ENCODE peak calls at places on chromosomes 6 and 20, in nine cellular contexts. One of them, this sample, is unnamed. For H3K27me3 and H3K4me1, the result is how much of the 10 kb centered on the place peaks cover.

GRCh38 chr20:10113746-10114145 is 79.0 kb downstream of the ANKEF1 start:
- DNase-seq in psoas muscle: no peak
- DNase-seq in SJSA1: no peak
- DNase-seq in fibroblast of lung: no peak
- DNase-seq in astrocyte: peak
- DNase-seq in uterus: no peak
- DNase-seq in CD4-positive, CD25-positive, alpha-beta regulatory T cell: no peak
- DNase-seq in neuronal stem cell: no peak
- DNase-seq in heart right ventricle: no peak
- DNase-seq in this sample: no peak

GRCh38 chr20:44089987-44090674 is 96.9 kb downstream of the JPH2 start:
- DNase-seq in psoas muscle: no peak
- DNase-seq in SJSA1: no peak
- DNase-seq in fibroblast of lung: peak
- DNase-seq in astrocyte: peak
- DNase-seq in uterus: no peak
- DNase-seq in CD4-positive, CD25-positive, alpha-beta regulatory T cell: peak
- DNase-seq in neuronal stem cell: no peak
- DNase-seq in heart right ventricle: no peak
- DNase-seq in this sample: no peak

GRCh38 chr6:80287112-80287511 is 180.6 kb downstream of the BCKDHB start:
- DNase-seq in psoas muscle: no peak
- DNase-seq in SJSA1: no peak
- DNase-seq in fibroblast of lung: no peak
- DNase-seq in astrocyte: no peak
- DNase-seq in uterus: no peak
- DNase-seq in CD4-positive, CD25-positive, alpha-beta regulatory T cell: no peak
- DNase-seq in neuronal stem cell: no peak
- DNase-seq in heart right ventricle: no peak
- DNase-seq in this sample: no peak

GRCh38 chr6:51477912-51478311 is 609.5 kb downstream of the PKHD1 start:
- DNase-seq in psoas muscle: no peak
- DNase-seq in SJSA1: no peak
- DNase-seq in fibroblast of lung: no peak
- DNase-seq in astrocyte: no peak
- DNase-seq in uterus: no peak
- DNase-seq in CD4-positive, CD25-positive, alpha-beta regulatory T cell: no peak
- DNase-seq in neuronal stem cell: peak
- DNase-seq in heart right ventricle: no peak
- DNase-seq in this sample: no peak

GRCh38 chr6:143744593-143745151 is 66.9 kb downstream of the PHACTR2 start:
- DNase-seq in psoas muscle: no peak
- DNase-seq in SJSA1: no peak
- DNase-seq in fibroblast of lung: peak
- DNase-seq in astrocyte: peak
- DNase-seq in uterus: no peak
- DNase-seq in CD4-positive, CD25-positive, alpha-beta regulatory T cell: no peak
- DNase-seq in neuronal stem cell: no peak
- DNase-seq in heart right ventricle: no peak
- DNase-seq in this sample: no peak

GRCh38 chr6:39808934-39809333 is 16.8 kb downstream of the DAAM2 start:
- DNase-seq in psoas muscle: no peak
- DNase-seq in SJSA1: no peak
- DNase-seq in fibroblast of lung: no peak
- DNase-seq in astrocyte: peak
- DNase-seq in uterus: no peak
- DNase-seq in CD4-positive, CD25-positive, alpha-beta regulatory T cell: no peak
- DNase-seq in neuronal stem cell: no peak
- DNase-seq in heart right ventricle: no peak
- DNase-seq in this sample: no peak

GRCh38 chr20:40749985-40750506 is 61.0 kb upstream of the MAFB start:
- DNase-seq in psoas muscle: no peak
- DNase-seq in SJSA1: no peak
- DNase-seq in fibroblast of lung: no peak
- DNase-seq in astrocyte: no peak
- DNase-seq in uterus: no peak
- DNase-seq in CD4-positive, CD25-positive, alpha-beta regulatory T cell: no peak
- DNase-seq in neuronal stem cell: no peak
- DNase-seq in heart right ventricle: no peak
- DNase-seq in this sample: no peak

GRCh38 chr6:111764238-111765182 is 108.7 kb downstream of the FYN start:
- DNase-seq in psoas muscle: no peak
- DNase-seq in SJSA1: no peak
- DNase-seq in fibroblast of lung: no peak
- DNase-seq in astrocyte: peak
- DNase-seq in uterus: no peak
- DNase-seq in CD4-positive, CD25-positive, alpha-beta regulatory T cell: peak
- DNase-seq in neuronal stem cell: no peak
- DNase-seq in heart right ventricle: no peak
- DNase-seq in this sample: no peak

GRCh38 chr6:23073851-23074250 is 504.5 kb downstream of the HDGFL1 start:
- DNase-seq in psoas muscle: no peak
- DNase-seq in SJSA1: no peak
- DNase-seq in fibroblast of lung: peak
- DNase-seq in astrocyte: no peak
- DNase-seq in uterus: no peak
- DNase-seq in CD4-positive, CD25-positive, alpha-beta regulatory T cell: no peak
- DNase-seq in neuronal stem cell: no peak
- DNase-seq in heart right ventricle: no peak
- DNase-seq in this sample: no peak

GRCh38 chr6:111985202-111985731 is 68.6 kb upstream of the CCN6 start:
- DNase-seq in psoas muscle: no peak
- DNase-seq in SJSA1: peak
- DNase-seq in fibroblast of lung: peak
- DNase-seq in astrocyte: peak
- DNase-seq in uterus: no peak
- DNase-seq in CD4-positive, CD25-positive, alpha-beta regulatory T cell: peak
- DNase-seq in neuronal stem cell: no peak
- DNase-seq in heart right ventricle: no peak
- DNase-seq in this sample: peak

GRCh38 chr6:36803908-36804307 is 35.3 kb downstream of the CPNE5 start:
- DNase-seq in psoas muscle: no peak
- DNase-seq in SJSA1: no peak
- DNase-seq in fibroblast of lung: no peak
- DNase-seq in astrocyte: no peak
- DNase-seq in uterus: no peak
- DNase-seq in CD4-positive, CD25-positive, alpha-beta regulatory T cell: no peak
- DNase-seq in neuronal stem cell: no peak
- DNase-seq in heart right ventricle: no peak
- DNase-seq in this sample: no peak

DNA sequence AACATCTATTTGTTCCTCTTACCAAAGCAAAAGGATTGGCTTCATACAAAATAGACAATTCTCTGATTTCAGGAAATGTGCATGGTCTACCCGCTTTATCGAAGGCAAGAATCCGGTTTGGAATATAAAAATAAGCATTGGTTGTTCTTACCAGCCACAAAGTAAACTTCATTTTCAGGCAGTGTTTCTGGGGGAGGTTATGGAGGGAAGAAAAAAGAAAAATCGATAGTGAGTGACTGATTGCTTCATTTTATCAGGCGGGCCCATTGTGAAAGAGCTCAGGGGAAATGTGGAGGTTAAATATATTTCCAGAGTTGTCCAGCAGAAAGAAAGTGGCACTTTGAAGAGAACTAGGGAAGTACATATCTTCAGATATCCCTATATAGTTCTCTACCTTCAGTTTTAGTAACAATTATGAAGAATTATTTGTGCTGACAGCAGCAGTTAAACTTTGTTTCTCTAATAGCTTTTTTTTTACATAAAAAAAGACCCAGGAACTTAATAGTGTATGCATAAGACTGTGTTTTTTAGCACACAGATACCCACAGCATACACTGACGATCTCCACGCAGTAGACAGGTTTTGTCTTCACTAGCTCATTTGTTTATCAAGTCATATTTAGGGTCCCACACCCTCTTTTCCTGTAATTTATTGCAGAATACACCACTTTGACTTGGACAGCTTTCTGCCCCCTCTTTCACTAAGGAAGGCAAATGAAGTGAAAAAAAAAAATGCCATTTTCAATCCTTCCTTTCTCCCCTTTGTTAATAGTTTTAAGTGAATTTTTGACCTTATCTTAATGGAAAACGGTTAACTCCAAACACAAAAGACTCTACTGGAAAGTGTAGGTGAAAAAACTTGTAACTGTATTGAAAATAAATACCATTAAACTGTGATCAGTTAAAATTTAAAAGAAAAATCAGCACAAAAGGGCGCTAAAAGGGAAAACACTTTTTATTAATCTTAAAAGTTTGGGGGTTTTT is 2.9 kb downstream of the POU3F2 start:
- DNase-seq in psoas muscle: no peak
- DNase-seq in SJSA1: no peak
- DNase-seq in fibroblast of lung: no peak
- DNase-seq in astrocyte: peak
- DNase-seq in uterus: no peak
- DNase-seq in CD4-positive, CD25-positive, alpha-beta regulatory T cell: no peak
- DNase-seq in neuronal stem cell: peak
- DNase-seq in heart right ventricle: no peak
- DNase-seq in this sample: no peak
- H3K27me3 ChIP-seq in psoas muscle: half or more
- H3K27me3 ChIP-seq in SJSA1: half or more
- H3K27me3 ChIP-seq in fibroblast of lung: half or more
- H3K27me3 ChIP-seq in astrocyte: under half
- H3K27me3 ChIP-seq in uterus: under half
- H3K27me3 ChIP-seq in CD4-positive, CD25-positive, alpha-beta regulatory T cell: half or more
- H3K27me3 ChIP-seq in neuronal stem cell: under half
- H3K27me3 ChIP-seq in heart right ventricle: half or more
- H3K27me3 ChIP-seq in this sample: under half

GRCh38 chr6:90296346-90297123 is at the start of gene BACH2:
- DNase-seq in psoas muscle: peak
- DNase-seq in SJSA1: peak
- DNase-seq in fibroblast of lung: peak
- DNase-seq in astrocyte: peak
- DNase-seq in uterus: peak
- DNase-seq in CD4-positive, CD25-positive, alpha-beta regulatory T cell: peak
- DNase-seq in neuronal stem cell: peak
- DNase-seq in heart right ventricle: peak
- DNase-seq in this sample: peak

GRCh38 chr6:90297866-90298381 is 1.3 kb upstream of the BACH2 start:
- DNase-seq in psoas muscle: no peak
- DNase-seq in SJSA1: no peak
- DNase-seq in fibroblast of lung: no peak
- DNase-seq in astrocyte: no peak
- DNase-seq in uterus: peak
- DNase-seq in CD4-positive, CD25-positive, alpha-beta regulatory T cell: no peak
- DNase-seq in neuronal stem cell: no peak
- DNase-seq in heart right ventricle: no peak
- DNase-seq in this sample: no peak

GRCh38 chr6:90295854-90296345 is 743 bp downstream of the BACH2 start:
- DNase-seq in psoas muscle: peak
- DNase-seq in SJSA1: peak
- DNase-seq in fibroblast of lung: peak
- DNase-seq in astrocyte: peak
- DNase-seq in uterus: peak
- DNase-seq in CD4-positive, CD25-positive, alpha-beta regulatory T cell: peak
- DNase-seq in neuronal stem cell: peak
- DNase-seq in heart right ventricle: peak
- DNase-seq in this sample: peak

GRCh38 chr6:90298459-90299053 is 1.9 kb upstream of the BACH2 start:
- DNase-seq in psoas muscle: no peak
- DNase-seq in SJSA1: no peak
- DNase-seq in fibroblast of lung: no peak
- DNase-seq in astrocyte: no peak
- DNase-seq in uterus: no peak
- DNase-seq in CD4-positive, CD25-positive, alpha-beta regulatory T cell: no peak
- DNase-seq in neuronal stem cell: no peak
- DNase-seq in heart right ventricle: no peak
- DNase-seq in this sample: no peak

GRCh38 chr6:90297124-90297865 is 652 bp upstream of the BACH2 start:
- DNase-seq in psoas muscle: no peak
- DNase-seq in SJSA1: no peak
- DNase-seq in fibroblast of lung: no peak
- DNase-seq in astrocyte: no peak
- DNase-seq in uterus: peak
- DNase-seq in CD4-positive, CD25-positive, alpha-beta regulatory T cell: no peak
- DNase-seq in neuronal stem cell: peak
- DNase-seq in heart right ventricle: no peak
- DNase-seq in this sample: no peak
- H3K27ac ChIP-seq in psoas muscle: peak
- H3K27ac ChIP-seq in SJSA1: no peak
- H3K27ac ChIP-seq in fibroblast of lung: no peak
- H3K27ac ChIP-seq in astrocyte: peak
- H3K27ac ChIP-seq in uterus: peak
- H3K27ac ChIP-seq in CD4-positive, CD25-positive, alpha-beta regulatory T cell: peak
- H3K27ac ChIP-seq in neuronal stem cell: peak
- H3K27ac ChIP-seq in heart right ventricle: peak
- H3K27ac ChIP-seq in this sample: peak

GRCh38 chr6:1798303-1798964 is 188.7 kb downstream of the FOXC1 start:
- DNase-seq in psoas muscle: no peak
- DNase-seq in SJSA1: no peak
- DNase-seq in fibroblast of lung: no peak
- DNase-seq in astrocyte: peak
- DNase-seq in uterus: no peak
- DNase-seq in CD4-positive, CD25-positive, alpha-beta regulatory T cell: no peak
- DNase-seq in neuronal stem cell: no peak
- DNase-seq in heart right ventricle: no peak
- DNase-seq in this sample: no peak
- H3K4me1 ChIP-seq in psoas muscle: under half
- H3K4me1 ChIP-seq in SJSA1: under half
- H3K4me1 ChIP-seq in fibroblast of lung: under half
- H3K4me1 ChIP-seq in astrocyte: under half
- H3K4me1 ChIP-seq in uterus: under half
- H3K4me1 ChIP-seq in CD4-positive, CD25-positive, alpha-beta regulatory T cell: under half
- H3K4me1 ChIP-seq in neuronal stem cell: under half
- H3K4me1 ChIP-seq in heart right ventricle: under half
- H3K4me1 ChIP-seq in this sample: under half

DNA sequence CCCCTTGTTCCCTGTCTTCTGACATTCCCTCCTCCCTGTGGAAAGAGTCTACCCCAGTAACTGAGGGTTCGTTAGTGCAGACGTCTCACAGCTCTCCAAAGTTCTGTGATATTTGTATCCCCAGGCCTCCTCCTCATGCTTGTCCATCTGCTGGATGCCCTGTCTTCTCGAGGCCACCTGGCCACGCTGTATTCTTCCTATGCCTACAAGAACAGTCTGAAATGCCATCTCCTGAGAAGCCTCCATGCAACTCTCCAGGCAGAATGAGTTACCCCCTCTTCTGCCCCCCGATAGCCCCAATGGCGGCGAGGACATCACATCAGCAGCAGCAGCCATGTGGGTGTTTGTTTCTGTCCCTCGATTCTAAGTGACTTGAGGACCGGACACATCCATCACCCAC is 9.3 kb downstream of the ULBP2 start:
- DNase-seq in psoas muscle: no peak
- DNase-seq in SJSA1: no peak
- DNase-seq in fibroblast of lung: no peak
- DNase-seq in astrocyte: no peak
- DNase-seq in uterus: no peak
- DNase-seq in CD4-positive, CD25-positive, alpha-beta regulatory T cell: no peak
- DNase-seq in neuronal stem cell: no peak
- DNase-seq in heart right ventricle: no peak
- DNase-seq in this sample: no peak
- H3K27me3 ChIP-seq in psoas muscle: half or more
- H3K27me3 ChIP-seq in SJSA1: under half
- H3K27me3 ChIP-seq in fibroblast of lung: under half
- H3K27me3 ChIP-seq in astrocyte: under half
- H3K27me3 ChIP-seq in uterus: under half
- H3K27me3 ChIP-seq in CD4-positive, CD25-positive, alpha-beta regulatory T cell: under half
- H3K27me3 ChIP-seq in neuronal stem cell: half or more
- H3K27me3 ChIP-seq in heart right ventricle: half or more
- H3K27me3 ChIP-seq in this sample: under half

This sample was measured in naive thymus-derived CD4-positive, alpha-beta T cell.